ENCODE peak calls at places on chromosomes 5 and 9, in four cellular contexts. Q is GM12891, H is GM12878, B is K562. J is an unnamed sample.

GRCh38 chr5:72523960-72524582 is 16.9 kb upstream of the ZNF366 start:
- DNase-seq in Q (no peak), H (peak; percentile 52), B (no peak), J (peak; percentile 9)

GRCh38 chr5:159034083-159034824 is 65.5 kb downstream of the EBF1 start:
- DNase-seq in Q (no peak), H (no peak), B (no peak), J (peak; percentile 43)

GRCh38 chr5:56053363-56053762 is 58.6 kb upstream of the IL6ST start:
- DNase-seq in Q (no peak), H (no peak), B (no peak), J (no peak)

GRCh38 chr9:69877852-69878507 is 57.4 kb downstream of the CFAP95 start:
- DNase-seq in Q (peak; percentile 2), H (no peak), B (peak; percentile 10), J (no peak)

GRCh38 chr5:74934949-74935751 is 69.0 kb upstream of the FAM169A start:
- DNase-seq in Q (no peak), H (no peak), B (no peak), J (no peak)

GRCh38 chr5:146441896-146442295 is 5.2 kb upstream of the TCERG1 start:
- DNase-seq in Q (no peak), H (no peak), B (no peak), J (no peak)

GRCh38 chr5:32076699-32077695 is 97.1 kb downstream of the GOLPH3 start:
- DNase-seq in Q (no peak), H (peak; percentile 15), B (peak; percentile 44), J (peak; percentile 24)

GRCh38 chr5:155049569-155050383 is 36.2 kb downstream of the KIF4B start:
- DNase-seq in Q (no peak), H (no peak), B (peak; percentile 20), J (no peak)

GRCh38 chr5:122089614-122090013 is 11.6 kb upstream of the LOX start:
- DNase-seq in Q (no peak), H (no peak), B (peak; percentile 48), J (no peak)

GRCh38 chr5:170496629-170497028 is 7.2 kb upstream of the KCNIP1 start:
- DNase-seq in Q (no peak), H (no peak), B (no peak), J (no peak)

GRCh38 chr5:31333475-31333874 is 140.0 kb downstream of the CDH6 start:
- DNase-seq in Q (no peak), H (no peak), B (no peak), J (no peak)

DNA sequence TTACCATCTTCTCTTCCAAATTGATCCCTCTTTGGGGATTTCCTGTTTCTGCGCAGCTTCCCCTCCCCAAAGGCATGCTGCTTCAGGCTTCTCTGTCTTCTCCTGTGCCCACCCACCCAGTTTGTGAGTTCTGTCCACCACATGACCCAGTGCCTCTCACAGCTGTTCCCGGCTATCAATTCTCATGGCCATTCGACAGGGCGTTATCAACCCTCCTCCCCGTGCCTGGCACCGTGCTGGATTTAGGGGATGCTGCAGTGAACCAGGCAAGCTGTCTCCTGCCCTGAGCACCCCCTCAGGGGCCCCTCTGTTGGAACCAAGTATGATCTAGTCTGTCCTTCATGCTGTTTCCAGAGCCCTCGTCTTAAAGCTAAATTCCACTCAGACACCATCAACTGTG is 38.7 kb downstream of the COL23A1 start:
- DNase-seq in Q (no peak), H (no peak), B (no peak), J (no peak)
- TF ChIP-seq SPI1 in Q (no peak), H (no peak), B (no peak), J (peak; percentile 12)

DNA sequence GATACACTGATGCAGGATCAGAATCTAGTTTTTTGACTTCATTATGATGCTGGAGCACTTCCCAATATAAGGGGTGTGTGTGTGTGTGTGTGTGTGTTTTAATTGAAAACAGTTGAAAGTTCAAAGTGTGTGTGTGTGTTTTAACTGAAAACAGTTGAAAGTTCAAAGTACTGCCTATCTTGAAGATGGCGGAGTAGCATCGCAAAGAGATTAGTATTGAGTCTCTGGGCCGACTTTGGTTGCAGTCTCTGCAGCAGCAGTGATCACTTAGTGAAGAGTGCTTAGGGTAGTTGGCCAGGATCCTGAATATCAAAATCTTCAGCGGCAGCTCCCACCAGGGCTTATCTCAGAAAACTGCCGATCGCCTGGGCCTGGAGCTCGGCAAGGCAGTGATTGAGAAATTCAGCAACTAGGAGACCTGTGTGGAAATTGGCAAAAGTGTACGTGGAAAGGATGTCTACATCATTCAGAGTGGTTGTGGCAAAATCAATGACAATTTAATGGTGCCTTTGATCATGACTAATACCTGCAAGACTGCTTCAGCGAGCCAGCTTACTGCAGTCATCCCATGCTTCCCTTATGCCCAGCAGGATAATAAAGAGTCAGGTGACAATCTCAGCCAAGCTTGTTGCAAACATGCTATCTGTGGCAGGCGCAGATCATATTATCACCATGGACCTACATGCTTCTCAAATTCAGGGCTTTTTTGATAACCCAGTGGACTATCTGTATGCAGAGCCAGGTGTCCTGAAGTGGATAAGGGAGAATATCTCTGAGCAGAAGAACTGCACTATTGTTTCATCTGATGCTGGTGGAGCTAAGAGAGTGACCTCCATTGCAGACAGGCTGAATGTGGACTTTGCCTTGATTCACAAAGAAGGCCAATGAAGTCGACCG is 7.3 kb upstream of the SCAI start:
- DNase-seq in Q (no peak), H (no peak), B (no peak), J (no peak)
- TF ChIP-seq POLR2AphosphoS5 in Q (no peak), H (no peak), B (peak; percentile 49), J (no peak)

GRCh38 chr5:96788112-96788749 is 19.5 kb downstream of the ERAP1 start:
- DNase-seq in Q (no peak), H (no peak), B (no peak), J (no peak)
- TF ChIP-seq SPI1 in Q (no peak), H (no peak), B (no peak), J (no peak)

DNA sequence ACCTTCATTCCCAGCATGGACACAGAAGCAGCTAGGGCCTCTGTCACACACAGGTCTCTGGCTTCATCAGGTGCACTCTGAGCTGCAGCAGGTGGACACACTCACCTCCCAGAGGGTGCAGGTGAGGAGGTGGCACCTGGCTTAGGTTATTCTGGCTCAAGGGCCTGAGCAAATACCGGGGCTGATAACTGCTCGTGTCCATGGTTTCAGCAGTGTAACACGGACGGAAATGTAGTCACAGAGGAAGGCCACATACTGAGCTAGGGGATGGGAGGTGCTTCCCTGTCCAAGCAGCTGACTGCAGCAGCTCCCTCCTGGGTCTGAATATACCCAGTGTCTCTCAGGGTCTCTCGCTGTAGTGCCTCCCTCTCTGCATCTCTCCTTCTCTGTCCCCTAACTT is 5.7 kb downstream of the PHF2 start:
- DNase-seq in Q (no peak), H (no peak), B (no peak), J (no peak)
- TF ChIP-seq POLR2AphosphoS5 in Q (no peak), H (no peak), B (no peak), J (no peak)

GRCh38 chr9:134175291-134175807 is 11.0 kb upstream of the RNU6ATAC start:
- DNase-seq in Q (peak; percentile 53), H (no peak), B (peak; percentile 86), J (peak; percentile 73)
- TF ChIP-seq SPI1 in Q (no peak), H (no peak), B (peak; percentile 33), J (no peak)

GRCh38 chr9:36288057-36288456 is 29.8 kb upstream of the GNE start:
- DNase-seq in Q (no peak), H (no peak), B (no peak), J (no peak)
- TF ChIP-seq POLR2AphosphoS5 in Q (no peak), H (no peak), B (no peak), J (no peak)

GRCh38 chr9:131214931-131215330 is 61.4 kb downstream of the FAM78A start:
- DNase-seq in Q (no peak), H (no peak), B (no peak), J (no peak)
- TF ChIP-seq SPI1 in Q (no peak), H (no peak), B (no peak), J (no peak)

DNA sequence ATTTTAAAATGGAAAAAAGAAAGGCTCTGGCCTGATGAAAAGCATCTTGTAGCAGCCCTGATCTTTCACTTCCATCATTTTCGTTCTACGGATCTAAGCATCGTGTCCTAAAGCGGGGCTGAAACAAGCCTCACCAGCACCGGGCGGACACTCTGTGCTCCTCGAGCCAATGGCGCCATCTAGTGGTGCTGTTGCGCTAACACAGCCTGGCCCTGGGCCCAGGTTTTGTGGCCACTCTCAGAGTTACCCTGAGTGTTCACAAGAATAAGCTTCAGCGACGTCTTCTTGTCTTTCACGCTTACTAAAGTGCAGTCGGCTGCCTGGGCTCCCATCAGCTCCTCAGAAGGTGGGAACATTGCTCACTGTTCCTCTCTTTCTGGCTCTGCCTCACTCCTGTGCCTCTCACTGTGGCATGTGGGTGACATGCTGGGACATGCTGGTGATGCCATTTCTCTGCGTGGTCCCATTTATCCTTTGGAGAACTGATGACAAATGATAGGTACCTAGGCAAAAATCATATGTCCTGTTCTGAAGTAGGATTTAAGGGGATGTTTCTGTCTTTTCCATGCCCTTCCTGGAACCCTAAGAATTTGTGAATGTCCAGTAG is 32.7 kb downstream of the DMRT3 start:
- DNase-seq in Q (peak; percentile 35), H (no peak), B (peak; percentile 53), J (peak; percentile 73)
- TF ChIP-seq POLR2AphosphoS5 in Q (no peak), H (no peak), B (no peak), J (no peak)

GRCh38 chr9:137619240-137620090 is 660 bp downstream of the EHMT1 start:
- DNase-seq in Q (no peak), H (no peak), B (peak; percentile 52), J (no peak)
- TF ChIP-seq SPI1 in Q (no peak), H (no peak), B (no peak), J (no peak)

GRCh38 chr5:58849995-58850667 is 267.3 kb downstream of the RAB3C start:
- DNase-seq in Q (peak; percentile 6), H (no peak), B (peak; percentile 10), J (no peak)
- TF ChIP-seq POLR2AphosphoS5 in Q (no peak), H (no peak), B (no peak), J (no peak)